ENCODE peak calls at places on chromosome 19, in eight cellular contexts. Y is thoracic aorta, C is tibial artery, D is HEK293T, Z is germinal center, B is occipital lobe, Q is amniotic epithelial cell, L is T-helper 2 cell. P is an unnamed sample.

GRCh38 chr19:18894254-18895037 is 1.5 kb downstream of the CERS1 start:
- DNase-seq in Y (no peak), C (no peak), D (no peak), Z (no peak), B (peak), Q (peak), L (no peak), P (peak)

GRCh38 chr19:32819415-32820400 is 49.9 kb downstream of the SLC7A9 start:
- DNase-seq in Y (no peak), C (no peak), D (no peak), Z (no peak), B (no peak), Q (no peak), L (no peak), P (peak)

GRCh38 chr19:5988520-5989387 is 10.8 kb upstream of the RANBP3 start:
- DNase-seq in Y (no peak), C (no peak), D (no peak), Z (no peak), B (no peak), Q (peak), L (no peak), P (no peak)

GRCh38 chr19:366205-366783 is 21.7 kb upstream of the MIER2 start:
- DNase-seq in Y (no peak), C (no peak), D (no peak), Z (no peak), B (no peak), Q (no peak), L (no peak), P (no peak)

GRCh38 chr19:4144666-4145261 is 8.7 kb upstream of the CREB3L3 start:
- DNase-seq in Y (no peak), C (no peak), D (no peak), Z (no peak), B (no peak), Q (peak), L (no peak), P (no peak)

GRCh38 chr19:19059018-19059836 is 4.6 kb upstream of the SLC25A42 start:
- DNase-seq in Y (no peak), C (no peak), D (no peak), Z (no peak), B (no peak), Q (no peak), L (no peak), P (no peak)

GRCh38 chr19:48881741-48882657 is 9.8 kb downstream of the PPP1R15A start:
- DNase-seq in Y (no peak), C (no peak), D (peak), Z (no peak), B (no peak), Q (no peak), L (no peak), P (peak)

GRCh38 chr19:41373993-41374392 is 2.3 kb upstream of the TMEM91 start:
- DNase-seq in Y (peak), C (peak), D (no peak), Z (no peak), B (peak), Q (peak), L (no peak), P (peak)

GRCh38 chr19:39308531-39309304 is 11.9 kb downstream of the LRFN1 start:
- DNase-seq in Y (no peak), C (peak), D (no peak), Z (no peak), B (no peak), Q (peak), L (no peak), P (no peak)

GRCh38 chr19:43754562-43755255 is at the start of gene SMG9:
- DNase-seq in Y (peak), C (peak), D (peak), Z (peak), B (peak), Q (peak), L (peak), P (peak)

GRCh38 chr19:10086032-10086903 is at the start of gene SHFL:
- DNase-seq in Y (no peak), C (peak), D (no peak), Z (peak), B (peak), Q (peak), L (peak), P (peak)